ENCODE peak calls at places on chromosome 6, in four cellular contexts. M is HL-60, I is GM12891, D is K562. Z is an unnamed sample.

GRCh38 chr6:108689279-108690161 is 128.8 kb downstream of the FOXO3 start:
- DNase-seq in D (peak), I (no peak), M (peak), Z (no peak)

GRCh38 chr6:108651781-108652227 is 91.1 kb downstream of the FOXO3 start:
- DNase-seq in D (no peak), M (no peak), I (no peak), Z (no peak)

GRCh38 chr6:166852484-166852975 is 103.8 kb downstream of the RNASET2 start:
- DNase-seq in I (no peak), D (no peak), M (no peak), Z (no peak)

GRCh38 chr6:97850458-97851218 is 567.6 kb upstream of the MMS22L start:
- DNase-seq in D (no peak), I (no peak), M (no peak), Z (no peak)

GRCh38 chr6:63272397-63272796 is 47.4 kb downstream of the LGSN start:
- DNase-seq in D (peak), M (no peak), I (no peak), Z (no peak)

GRCh38 chr6:9732056-9732455 is 682.8 kb downstream of the TFAP2A start:
- DNase-seq in I (no peak), M (no peak), D (no peak), Z (no peak)

GRCh38 chr6:125670586-125670985 is 78.8 kb upstream of the HEY2 start:
- DNase-seq in D (no peak), M (no peak), I (no peak), Z (no peak)

GRCh38 chr6:2877960-2878359 is 25.1 kb downstream of the SERPINB9 start:
- DNase-seq in D (no peak), M (no peak), I (no peak), Z (no peak)

GRCh38 chr6:102381203-102381602 is 987.7 kb downstream of the GRIK2 start:
- DNase-seq in M (no peak), I (no peak), D (no peak), Z (no peak)

GRCh38 chr6:1228754-1229191 is 83.1 kb upstream of the FOXQ1 start:
- DNase-seq in I (no peak), D (no peak), M (no peak), Z (no peak)

GRCh38 chr6:39819676-39820075 is 27.5 kb downstream of the DAAM2 start:
- DNase-seq in D (no peak), M (no peak), I (no peak), Z (no peak)

GRCh38 chr6:109672204-109672603 is 18.8 kb downstream of the AK9 start:
- DNase-seq in I (no peak), D (no peak), M (no peak), Z (no peak)

DNA sequence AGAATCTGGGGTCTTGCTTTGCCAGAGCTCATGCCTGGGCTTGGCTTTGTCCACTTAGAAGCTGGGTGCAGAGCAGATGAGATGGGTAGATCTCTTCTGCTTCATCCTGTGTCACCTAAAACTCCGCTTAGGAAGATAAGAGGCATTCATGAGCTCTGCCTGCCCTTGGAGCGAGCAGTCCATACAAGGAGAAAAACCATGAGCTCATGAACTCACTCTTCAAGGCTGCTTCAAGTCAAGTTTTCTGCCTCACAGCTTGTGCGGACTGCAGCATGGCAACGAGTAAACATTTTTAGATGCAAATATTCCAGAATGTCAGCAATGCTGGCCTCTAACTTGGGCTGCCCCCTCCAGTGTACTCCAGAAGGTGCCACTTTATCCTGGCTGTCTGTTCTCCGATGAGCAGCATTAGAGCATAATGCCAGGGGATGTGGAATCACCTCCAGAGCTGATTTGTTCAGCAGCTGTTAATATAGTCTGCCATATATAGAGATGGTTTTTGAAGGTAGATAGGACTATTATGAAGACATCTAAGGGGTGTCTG is 10.7 kb upstream of the UQCC2 start:
- DNase-seq in D (no peak), M (no peak), I (no peak), Z (no peak)
- TF ChIP-seq SPI1 in D (no peak), M (no peak), I (no peak), Z (no peak)

DNA sequence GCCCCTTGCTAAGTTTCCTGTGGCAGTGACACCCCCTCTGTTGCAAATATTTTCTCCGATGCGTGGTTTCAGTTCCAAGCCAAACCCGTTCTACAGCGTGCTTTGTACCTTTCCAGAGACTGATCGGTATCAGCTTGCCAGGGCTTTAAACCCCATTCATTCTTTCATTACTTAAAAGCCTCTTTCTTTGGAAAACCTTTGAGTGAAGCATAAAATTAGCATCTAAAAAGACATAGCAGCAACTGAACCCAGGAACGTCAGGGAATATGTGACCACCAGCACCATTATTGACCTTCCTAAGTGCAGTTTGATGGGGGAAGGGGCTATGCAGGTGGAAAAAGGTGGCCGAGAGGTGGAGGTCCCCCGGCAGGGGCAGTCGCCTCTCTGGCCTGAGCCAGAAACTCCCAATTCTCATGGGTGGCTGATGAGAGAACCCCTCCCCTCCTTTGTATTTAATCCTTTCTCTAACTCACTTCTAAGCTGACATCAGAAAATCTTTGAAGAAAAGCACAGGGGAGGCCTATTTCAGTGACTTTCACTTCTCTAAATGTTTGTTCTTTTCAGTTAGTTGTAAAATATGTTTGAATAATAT is 89.4 kb downstream of the RSPH3 start:
- DNase-seq in M (no peak), D (no peak), I (no peak), Z (peak)
- TF ChIP-seq SPI1 in M (no peak), D (no peak), I (peak), Z (peak)

GRCh38 chr6:104784884-104785283 is 74.8 kb downstream of the HACE1 start:
- DNase-seq in D (no peak), I (no peak), M (no peak), Z (no peak)
- TF ChIP-seq SPI1 in D (no peak), I (no peak), M (no peak), Z (no peak)

GRCh38 chr6:145372671-145373123 is 362.6 kb downstream of the EPM2A start:
- DNase-seq in M (no peak), D (no peak), I (peak), Z (peak)
- TF ChIP-seq SPI1 in M (no peak), D (no peak), I (no peak), Z (no peak)

DNA sequence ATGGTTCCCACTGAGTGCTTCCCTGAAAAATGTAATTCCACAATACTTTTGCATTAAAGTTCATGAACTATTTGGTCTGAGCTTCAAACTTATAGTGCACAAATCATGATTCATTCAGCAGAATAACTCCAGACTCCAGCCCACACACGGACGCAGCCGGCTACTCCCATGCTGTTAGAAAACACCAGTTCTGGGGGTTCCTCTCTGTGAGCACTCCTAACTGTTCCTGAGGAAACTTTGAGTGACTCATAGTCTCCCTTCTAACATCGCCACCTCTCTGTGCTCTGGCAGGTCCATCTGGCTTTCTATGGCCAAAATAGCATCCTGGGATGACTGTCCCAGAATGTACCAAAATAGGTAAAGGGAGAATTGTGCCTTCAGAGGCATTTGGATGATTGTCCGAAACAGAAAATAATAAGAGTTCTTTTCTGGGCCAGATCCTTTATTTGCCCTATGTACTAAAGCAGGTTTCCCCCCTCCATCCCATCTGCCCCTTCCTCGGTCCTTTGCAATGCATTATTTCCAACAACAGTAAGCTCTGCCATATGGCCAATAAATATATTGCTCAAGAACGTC is 32.3 kb upstream of the LY86 start:
- DNase-seq in I (no peak), M (peak), D (no peak), Z (no peak)
- TF ChIP-seq SPI1 in I (no peak), M (no peak), D (no peak), Z (no peak)

GRCh38 chr6:131216277-131216676 is 81.0 kb downstream of the AKAP7 start:
- DNase-seq in D (no peak), I (no peak), M (no peak), Z (no peak)
- TF ChIP-seq SPI1 in D (no peak), I (no peak), M (no peak), Z (no peak)

DNA sequence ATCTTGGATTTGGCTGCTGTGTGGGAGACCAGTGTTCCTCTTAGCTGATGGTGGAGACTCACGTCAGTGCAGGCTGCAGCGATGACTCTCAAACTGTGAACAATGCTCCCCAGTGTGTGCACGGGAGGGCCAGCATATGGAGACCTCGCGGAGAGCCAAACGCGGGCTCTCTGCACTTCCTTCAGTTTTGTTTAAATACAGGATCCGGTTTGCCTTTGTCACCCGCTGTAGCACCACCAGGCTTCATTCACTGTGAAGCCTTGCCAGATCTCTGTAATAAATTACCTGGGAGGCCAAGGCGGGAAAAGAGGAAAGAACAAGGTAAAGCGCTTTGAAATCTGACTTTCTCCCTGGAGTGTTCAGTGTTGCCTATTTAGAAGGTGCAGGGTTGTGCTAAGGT is 30.7 kb upstream of the TMEM14A start:
- DNase-seq in I (no peak), D (no peak), M (no peak), Z (no peak)
- TF ChIP-seq SPI1 in I (no peak), D (no peak), M (no peak), Z (no peak)

DNA sequence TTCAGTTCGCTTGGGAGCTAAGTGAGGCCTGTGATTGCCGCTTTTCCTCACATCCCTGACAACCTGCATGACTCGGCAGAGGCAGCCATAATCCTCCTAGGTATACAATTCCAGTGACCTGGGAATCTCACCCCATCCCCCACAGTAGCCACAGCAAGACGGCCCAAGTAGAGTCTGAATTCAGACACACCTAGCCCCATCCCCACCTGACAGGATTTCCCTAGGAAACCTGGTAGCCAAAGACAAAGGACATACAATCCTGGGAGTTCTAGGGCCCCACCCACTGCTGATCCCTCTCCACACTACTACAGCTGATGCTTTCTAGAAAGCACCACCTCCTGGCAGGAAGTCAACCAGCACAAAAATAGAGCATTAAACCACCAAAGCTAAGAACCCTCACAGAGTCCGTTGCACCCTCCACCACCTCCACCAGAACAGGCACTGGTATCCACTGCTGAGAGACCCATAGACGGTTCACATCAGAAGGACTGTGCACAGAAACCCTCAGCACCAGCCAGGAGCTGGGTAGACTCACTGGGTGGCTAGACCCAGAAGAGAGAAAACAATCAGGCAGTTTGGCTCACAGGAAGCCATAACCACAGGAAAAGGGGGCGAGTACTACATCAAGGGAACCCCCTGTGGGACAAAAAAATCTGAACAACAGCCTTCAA is 17.9 kb upstream of the RUNX2 start:
- DNase-seq in I (no peak), D (no peak), M (no peak), Z (no peak)
- TF ChIP-seq SPI1 in I (no peak), D (no peak), M (no peak), Z (no peak)

GRCh38 chr6:36629792-36630191 is 35.6 kb downstream of the SRSF3 start:
- DNase-seq in M (no peak), D (no peak), I (no peak), Z (no peak)
- TF ChIP-seq SPI1 in M (no peak), D (no peak), I (no peak), Z (no peak)

GRCh38 chr6:148323344-148323743 is 19.3 kb upstream of the SASH1 start:
- DNase-seq in I (no peak), M (no peak), D (no peak), Z (no peak)
- TF ChIP-seq SPI1 in I (no peak), M (no peak), D (no peak), Z (no peak)

Z was measured in GM12878.